ENCODE peak calls at places on chromosomes 5 and 9, in eight cellular contexts. E is GM06990; O is GM13976; G is cardiac fibroblast; R is foreskin fibroblast; X is activated CD8-positive, alpha-beta T cell treated with anti-CD3 and anti-CD28 coated beads for 36 hours; H is hepatocyte; U is ovary. J is an unnamed sample.

GRCh38 chr9:70413427-70413797 is 1.0 kb downstream of the KLF9 start:
- DNase-seq in E (no peak), O (peak; percentile 59), G (no peak), R (peak; percentile 92), X (peak; percentile 83), H (peak; percentile 85), U (no peak), J (no peak)

GRCh38 chr5:58013542-58014258 is 446.2 kb downstream of the PLK2 start:
- DNase-seq in E (no peak), O (no peak), G (no peak), R (no peak), X (no peak), H (peak; percentile 19), U (no peak), J (no peak)

GRCh38 chr9:88814521-88815101 is 176.7 kb upstream of the S1PR3 start:
- DNase-seq in E (no peak), O (no peak), G (peak; percentile 82), R (peak; percentile 98), X (no peak), H (peak; percentile 58), U (no peak), J (no peak)

GRCh38 chr5:64690417-64691151 is at the start of gene SHISAL2B:
- DNase-seq in E (peak; percentile 13), O (peak; percentile 57), G (peak; percentile 31), R (peak; percentile 47), X (peak; percentile 14), H (peak; percentile 35), U (peak; percentile 22), J (peak; percentile 39)

GRCh38 chr9:104386425-104387069 is 117.5 kb upstream of the OR13F1 start:
- DNase-seq in E (no peak), O (peak; percentile 32), G (peak; percentile 61), R (peak; percentile 19), X (no peak), H (peak; percentile 55), U (no peak), J (no peak)

GRCh38 chr5:143413964-143414669 is 10.6 kb upstream of the NR3C1 start:
- DNase-seq in E (peak; percentile 40), O (no peak), G (no peak), R (no peak), X (no peak), H (no peak), U (no peak), J (no peak)

GRCh38 chr9:126791406-126792230 is 13.2 kb upstream of the ZBTB43 start:
- DNase-seq in E (no peak), O (no peak), G (peak; percentile 80), R (peak; percentile 81), X (no peak), H (peak; percentile 80), U (no peak), J (no peak)

GRCh38 chr5:32087086-32088082 is 86.7 kb downstream of the GOLPH3 start:
- DNase-seq in E (no peak), O (no peak), G (no peak), R (no peak), X (no peak), H (no peak), U (no peak), J (no peak)

GRCh38 chr5:14930486-14930885 is 58.9 kb upstream of the ANKH start:
- DNase-seq in E (no peak), O (no peak), G (no peak), R (peak; percentile 23), X (no peak), H (no peak), U (no peak), J (no peak)

GRCh38 chr5:63960646-63961045 is 1.6 kb downstream of the HTR1A start:
- DNase-seq in E (no peak), O (no peak), G (no peak), R (no peak), X (no peak), H (no peak), U (no peak), J (no peak)

GRCh38 chr5:7850533-7851239 is at the start of gene CFAP90:
- DNase-seq in E (no peak), O (no peak), G (peak; percentile 60), R (peak; percentile 65), X (peak; percentile 18), H (peak; percentile 89), U (peak; percentile 72), J (peak; percentile 69)
- TF ChIP-seq CTCF in E (no peak), O (no peak), G (peak; percentile 30), R (peak; percentile 40), X (no peak), H (peak; percentile 37), U (no peak), J (no peak)

DNA sequence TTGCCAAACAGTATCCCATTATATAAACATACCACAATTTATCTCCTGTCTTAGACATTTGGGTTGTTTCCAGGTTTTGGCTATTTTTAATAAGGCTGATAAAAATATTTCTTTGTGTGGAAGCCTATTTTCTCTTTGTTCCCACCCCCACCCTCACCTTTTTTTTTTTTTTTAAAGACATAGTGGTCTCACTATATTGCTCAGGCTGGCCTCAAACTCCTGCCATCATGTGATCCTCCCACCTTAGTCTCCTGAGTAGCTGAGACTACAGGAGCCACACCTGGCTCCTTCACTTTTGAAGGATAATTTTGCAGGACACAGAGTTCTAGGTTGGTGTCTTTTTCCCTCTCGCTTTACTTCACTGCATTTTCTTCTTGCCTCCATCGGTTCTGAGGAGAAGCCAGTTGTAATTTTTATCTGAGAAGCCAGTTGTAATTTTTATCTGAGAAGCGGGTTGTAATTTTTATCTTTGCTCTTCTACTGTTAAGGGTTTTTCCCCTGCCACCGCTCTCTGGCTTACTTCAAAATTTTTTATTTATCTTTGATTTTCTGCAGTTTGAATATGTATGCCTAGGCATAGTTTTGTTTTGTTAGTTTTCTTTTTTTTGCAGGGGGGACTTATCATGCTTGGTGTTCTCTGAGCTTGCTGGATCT is 147.9 kb upstream of the CHD1 start:
- DNase-seq in E (no peak), O (no peak), G (no peak), R (no peak), X (no peak), H (no peak), U (no peak), J (no peak)
- TF ChIP-seq CTCF in E (no peak), O (no peak), G (no peak), R (no peak), X (no peak), H (no peak), U (no peak), J (no peak)

GRCh38 chr5:1886634-1887399 is 4.1 kb upstream of the IRX4 start:
- DNase-seq in E (no peak), O (no peak), G (no peak), R (no peak), X (no peak), H (no peak), U (no peak), J (no peak)
- TF ChIP-seq CTCF in E (no peak), O (no peak), G (no peak), R (no peak), X (no peak), H (no peak), U (no peak), J (no peak)

GRCh38 chr9:134315716-134316443 is 10.4 kb upstream of the RXRA start:
- DNase-seq in E (no peak), O (no peak), G (no peak), R (no peak), X (no peak), H (no peak), U (peak; percentile 24), J (peak; percentile 69)
- TF ChIP-seq CTCF in E (no peak), O (no peak), G (no peak), R (no peak), X (no peak), H (no peak), U (no peak), J (no peak)

GRCh38 chr9:124474151-124474550 is 23.9 kb downstream of the ADGRD2 start:
- DNase-seq in E (no peak), O (no peak), G (no peak), R (no peak), X (no peak), H (no peak), U (no peak), J (no peak)

GRCh38 chr9:124477211-124478013 is 27.2 kb downstream of the ADGRD2 start:
- DNase-seq in E (no peak), O (no peak), G (no peak), R (no peak), X (peak; percentile 8), H (peak; percentile 47), U (no peak), J (no peak)

GRCh38 chr9:124475868-124476690 is 25.8 kb downstream of the ADGRD2 start:
- DNase-seq in E (no peak), O (no peak), G (no peak), R (no peak), X (no peak), H (no peak), U (no peak), J (no peak)

GRCh38 chr9:124473310-124473709 is 23.1 kb downstream of the ADGRD2 start:
- DNase-seq in E (no peak), O (no peak), G (peak; percentile 5), R (no peak), X (no peak), H (no peak), U (no peak), J (no peak)

GRCh38 chr9:124475158-124475867 is 25.1 kb downstream of the ADGRD2 start:
- DNase-seq in E (no peak), O (no peak), G (no peak), R (no peak), X (peak; percentile 31), H (no peak), U (no peak), J (no peak)
- TF ChIP-seq CTCF in E (no peak), O (no peak), G (no peak), R (no peak), X (no peak), H (no peak), U (no peak), J (no peak)

GRCh38 chr5:150175536-150175935 is 9.0 kb downstream of the CDX1 start:
- DNase-seq in E (no peak), O (peak; percentile 68), G (peak; percentile 61), R (peak; percentile 63), X (no peak), H (no peak), U (no peak), J (no peak)
- TF ChIP-seq CTCF in E (peak; percentile 56), O (no peak), G (peak; percentile 73), R (peak; percentile 45), X (no peak), H (peak; percentile 27), U (no peak), J (no peak)

DNA sequence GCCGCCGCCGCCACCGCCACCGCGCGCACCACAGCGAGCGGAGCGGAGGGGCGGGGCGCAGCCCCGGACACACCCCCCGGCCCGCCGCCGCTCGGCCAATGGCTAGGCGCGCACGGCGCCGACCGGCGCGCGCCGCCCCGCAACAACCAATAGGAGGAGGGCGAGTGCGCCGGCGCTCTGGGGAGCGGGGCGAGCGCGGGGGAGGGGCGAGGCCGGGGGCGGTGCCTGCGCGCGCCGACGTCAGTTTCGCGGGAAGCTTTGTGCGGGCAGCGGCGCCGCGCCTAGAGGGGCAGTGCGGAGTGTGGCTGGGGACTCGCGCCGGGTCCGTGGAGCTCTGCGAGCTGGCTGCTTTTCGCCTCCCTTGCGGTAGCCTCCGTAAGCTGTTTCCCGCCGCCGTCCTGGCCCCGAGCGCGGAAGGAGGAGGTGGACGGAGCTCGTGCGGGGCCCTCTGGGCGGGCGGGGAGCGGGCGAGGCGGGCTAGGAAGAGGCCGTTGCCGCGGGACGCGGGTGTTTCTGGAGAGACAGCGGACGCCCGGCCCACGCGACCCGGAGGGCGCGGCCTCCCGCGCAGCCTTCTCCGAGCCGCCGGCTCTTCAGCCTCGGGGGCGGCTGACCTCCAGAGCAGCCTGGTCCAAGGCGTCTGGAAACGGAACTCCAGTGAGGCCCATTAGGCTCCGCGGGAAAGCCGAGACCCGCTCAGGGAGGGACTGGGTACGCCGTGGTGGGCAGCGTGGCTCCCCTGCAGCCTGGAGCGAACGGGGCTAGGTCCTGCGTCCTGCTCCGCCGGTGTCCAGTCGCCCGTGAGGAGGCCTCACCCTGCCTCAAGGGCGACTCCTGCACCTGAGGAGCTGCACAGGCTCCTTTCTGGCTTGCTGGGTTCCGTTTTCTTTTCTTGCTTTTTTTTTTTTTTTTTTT is at the start of gene ZMYND19:
- DNase-seq in E (peak; percentile 92), O (peak; percentile 100), G (peak; percentile 90), R (peak; percentile 96), X (peak; percentile 85), H (peak; percentile 97), U (peak; percentile 92), J (peak; percentile 92)
- TF ChIP-seq CTCF in E (no peak), O (no peak), G (no peak), R (no peak), X (peak; percentile 3), H (no peak), U (no peak), J (no peak)